ENCODE peak calls at places on chromosomes 2 and 18, in six cellular contexts. S is IMR-90, B is A549, F is HepG2, D is SK-N-SH, N is GM12878. J is an unnamed sample.

GRCh38 chr18:30177056-30177455 is 865.5 kb downstream of the DSC3 start:
- DNase-seq in S (no peak), B (no peak), F (no peak), D (no peak), N (no peak), J (no peak)

GRCh38 chr2:207879536-207879935 is 109.8 kb upstream of the FZD5 start:
- DNase-seq in S (peak; percentile 46), B (peak; percentile 27), F (peak; percentile 80), D (no peak), N (no peak), J (no peak)

GRCh38 chr18:28095041-28095440 is 81.9 kb downstream of the CDH2 start:
- DNase-seq in S (peak; percentile 77), B (peak; percentile 31), F (no peak), D (no peak), N (no peak), J (no peak)

GRCh38 chr18:50757358-50757757 is 62.5 kb downstream of the MRO start:
- DNase-seq in S (no peak), B (no peak), F (no peak), D (no peak), N (no peak), J (no peak)

GRCh38 chr2:171813729-171814128 is 80.3 kb downstream of the SLC25A12 start:
- DNase-seq in S (no peak), B (no peak), F (no peak), D (no peak), N (no peak), J (no peak)

GRCh38 chr2:667332-668000 is 9.7 kb downstream of the TMEM18 start:
- DNase-seq in S (peak; percentile 85), B (peak; percentile 68), F (peak; percentile 58), D (peak; percentile 76), N (no peak), J (peak; percentile 61)

GRCh38 chr2:237876518-237876917 is 17.1 kb downstream of the RAMP1 start:
- DNase-seq in S (no peak), B (no peak), F (no peak), D (no peak), N (no peak), J (no peak)

GRCh38 chr2:65227035-65227470 is 578 bp upstream of the ACTR2 start:
- DNase-seq in S (no peak), B (peak; percentile 39), F (peak; percentile 18), D (no peak), N (no peak), J (no peak)

GRCh38 chr18:7619676-7620075 is 52.6 kb downstream of the PTPRM start:
- DNase-seq in S (no peak), B (no peak), F (no peak), D (no peak), N (no peak), J (no peak)

GRCh38 chr2:94871226-94872087 is at the start of gene TEKT4:
- DNase-seq in S (no peak), B (peak; percentile 37), F (no peak), D (peak; percentile 10), N (no peak), J (no peak)

GRCh38 chr2:238164906-238165287 is 6.1 kb downstream of the ERFE start:
- DNase-seq in S (no peak), B (no peak), F (no peak), D (peak; percentile 21), N (no peak), J (no peak)

GRCh38 chr18:13835202-13835601 is 11.3 kb downstream of the MC5R start:
- DNase-seq in S (no peak), B (no peak), F (no peak), D (no peak), N (no peak), J (no peak)

GRCh38 chr2:204078003-204078698 is 141.6 kb downstream of the ICOS start:
- DNase-seq in S (no peak), B (no peak), F (no peak), D (no peak), N (no peak), J (no peak)

DNA sequence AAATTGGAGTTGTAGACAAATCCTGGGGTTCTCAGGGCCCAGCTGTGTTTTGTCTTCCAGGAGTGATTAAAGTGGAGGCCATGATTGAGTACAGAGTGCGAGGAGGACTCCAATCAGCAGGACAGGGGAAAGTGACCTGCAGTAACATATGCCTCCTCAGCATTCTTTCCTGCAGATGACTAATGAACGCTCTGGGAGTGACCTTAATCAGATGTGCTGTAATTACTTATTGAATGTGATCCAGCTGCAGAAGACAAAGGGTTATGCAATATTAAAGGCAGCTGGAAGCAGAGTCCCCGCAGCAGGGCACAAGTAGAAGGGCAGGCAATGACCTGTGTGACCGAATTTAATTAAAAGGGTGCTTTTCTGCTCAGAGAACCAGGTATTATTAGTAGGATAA is 141.0 kb downstream of the CCBE1 start:
- DNase-seq in S (peak; percentile 52), B (no peak), F (no peak), D (peak; percentile 52), N (no peak), J (no peak)
- TF ChIP-seq SMC3 in S (no peak), B (no peak), F (no peak), D (no peak), N (no peak), J (no peak)

GRCh38 chr2:200534572-200534971 is 8.6 kb downstream of the SGO2 start:
- DNase-seq in S (no peak), B (no peak), F (no peak), D (no peak), N (no peak), J (no peak)

GRCh38 chr2:200533754-200534153 is 7.7 kb downstream of the SGO2 start:
- DNase-seq in S (no peak), B (no peak), F (no peak), D (no peak), N (no peak), J (no peak)

GRCh38 chr2:200540793-200541192 is 14.8 kb downstream of the SGO2 start:
- DNase-seq in S (no peak), B (no peak), F (no peak), D (no peak), N (no peak), J (no peak)

DNA sequence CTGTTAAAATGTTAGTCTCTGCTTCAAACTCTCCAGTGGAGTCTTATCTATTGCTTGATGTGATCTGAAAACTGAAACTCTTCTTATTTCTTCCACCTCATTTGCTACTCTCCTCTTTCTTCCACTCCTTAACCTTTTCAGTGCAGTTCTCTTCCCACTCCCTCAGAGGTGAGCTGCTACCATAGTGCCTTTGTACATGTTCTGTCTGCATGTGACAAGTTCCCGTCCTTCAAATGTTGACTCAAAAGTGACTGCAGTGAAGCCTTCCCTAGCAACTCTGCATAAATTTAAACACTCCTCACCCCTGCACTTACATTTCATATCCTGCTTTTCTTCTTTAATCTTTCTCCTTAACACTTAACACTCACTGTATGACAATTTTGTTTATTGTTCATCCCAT is 12.1 kb downstream of the SGO2 start:
- DNase-seq in S (no peak), B (no peak), F (no peak), D (no peak), N (no peak), J (no peak)
- TF ChIP-seq SMC3 in S (no peak), B (no peak), F (no peak), D (no peak), N (no peak), J (no peak)

DNA sequence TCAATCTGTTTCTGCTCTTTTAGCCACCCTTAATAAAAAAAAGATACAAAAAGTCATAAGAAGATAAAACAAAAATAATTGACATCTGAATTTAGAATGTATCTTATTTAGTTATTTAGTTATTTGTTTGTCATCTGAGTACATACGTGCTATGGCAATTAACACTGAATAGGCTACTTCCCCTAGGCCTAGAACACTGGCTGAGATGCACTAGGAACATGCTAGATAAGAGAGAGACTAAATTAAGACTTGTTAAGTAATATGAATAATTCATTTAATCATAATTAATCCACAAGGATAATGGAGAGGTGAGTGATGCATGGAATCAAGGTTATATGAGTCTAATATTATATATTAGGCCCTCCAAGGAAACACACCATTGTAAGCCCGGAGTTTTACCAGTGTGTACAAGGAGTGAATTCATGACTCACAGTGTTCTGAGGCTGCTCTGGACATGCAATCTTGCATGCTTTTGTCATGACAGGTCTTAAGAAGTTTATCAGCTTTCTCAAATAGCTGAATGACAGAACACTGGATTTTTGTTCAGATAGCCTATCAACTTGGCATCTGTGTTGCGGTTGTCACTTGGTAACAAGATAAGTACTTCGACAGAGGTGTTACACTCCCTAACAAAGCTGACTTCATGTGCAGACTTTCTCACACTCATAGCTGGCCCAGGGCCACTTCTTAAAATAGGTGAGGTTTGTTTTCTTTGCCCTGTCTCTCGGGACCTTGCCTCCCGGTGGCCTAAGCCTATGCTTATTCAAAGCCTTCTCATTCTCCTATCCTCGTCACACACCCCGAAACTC is 5.0 kb upstream of the SERPINB2 start:
- DNase-seq in S (peak; percentile 97), B (peak; percentile 28), F (no peak), D (no peak), N (no peak), J (no peak)
- TF ChIP-seq SMC3 in S (no peak), B (no peak), F (no peak), D (no peak), N (no peak), J (no peak)

DNA sequence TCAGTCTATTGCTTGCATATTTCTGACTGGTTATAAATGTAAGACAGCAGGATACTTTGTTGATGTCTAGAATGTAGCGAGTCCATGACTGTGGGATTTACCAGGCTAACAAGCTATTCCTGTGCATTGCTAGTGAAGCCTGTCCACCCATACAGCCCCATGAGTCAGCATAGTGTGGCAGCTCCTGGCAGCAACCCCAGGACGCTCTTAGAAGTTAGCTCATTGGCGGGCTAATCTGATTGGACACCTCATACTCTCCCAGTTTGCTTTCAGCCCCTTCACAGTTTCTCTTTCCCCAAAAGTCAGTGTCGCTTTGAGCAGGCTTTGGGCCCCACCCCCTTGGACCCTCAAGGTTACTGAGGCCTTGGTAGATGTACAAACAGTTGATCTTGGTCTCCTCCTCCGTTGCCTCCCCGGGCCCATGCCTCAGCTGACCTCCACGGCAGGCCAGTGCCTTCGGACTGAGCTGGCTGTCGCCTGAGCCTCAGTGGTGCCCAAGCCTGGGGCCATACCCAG is 48.0 kb downstream of the COA5 start:
- DNase-seq in S (peak; percentile 96), B (peak; percentile 9), F (no peak), D (no peak), N (no peak), J (peak; percentile 94)
- TF ChIP-seq SMC3 in S (peak; percentile 9), B (no peak), F (no peak), D (no peak), N (no peak), J (no peak)

DNA sequence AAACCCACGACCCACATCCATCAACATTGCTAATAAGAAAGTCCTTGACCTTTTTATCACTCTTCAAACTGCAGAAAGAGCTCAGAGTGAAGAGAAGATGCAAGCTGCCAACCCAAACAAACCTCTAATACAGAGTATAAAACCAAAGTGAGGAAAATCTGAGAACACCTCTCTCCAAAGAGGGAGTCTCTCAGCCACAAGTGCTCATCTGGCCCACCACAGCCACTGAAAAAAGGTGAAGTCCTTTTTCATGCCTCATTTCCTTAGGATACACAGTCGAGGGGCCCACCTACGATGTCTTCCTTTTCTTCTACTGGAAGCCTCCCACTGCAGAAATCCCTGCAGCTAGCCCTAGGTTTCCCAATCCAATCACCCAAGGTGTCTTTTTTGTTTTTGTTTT is 31.2 kb downstream of the FAM168B start:
- DNase-seq in S (no peak), B (no peak), F (no peak), D (no peak), N (no peak), J (no peak)
- TF ChIP-seq SMC3 in S (no peak), B (no peak), F (no peak), D (no peak), N (no peak), J (no peak)

GRCh38 chr2:37488911-37489310 is 144.5 kb downstream of the QPCT start:
- DNase-seq in S (peak; percentile 8), B (no peak), F (no peak), D (no peak), N (no peak), J (no peak)
- TF ChIP-seq SMC3 in S (no peak), B (no peak), F (no peak), D (no peak), N (no peak), J (no peak)

J was measured in K562.